ENCODE peak calls at places on chromosomes 6 and 20, in six cellular contexts. N, O, B, U, V and T are unnamed samples.

GRCh38 chr6:56329296-56330050 is 82.1 kb upstream of the COL21A1 start:
- DNase-seq in B (no peak), U (peak; percentile 81), N (no peak), V (no peak), O (no peak), T (no peak)

GRCh38 chr20:3687655-3688054 is 5.8 kb upstream of the ADAM33 start:
- DNase-seq in N (no peak), O (no peak), B (no peak), V (no peak), U (peak; percentile 59), T (peak; percentile 18)

GRCh38 chr20:35568645-35569044 is 26.8 kb downstream of the ERGIC3 start:
- DNase-seq in B (no peak), V (no peak), O (peak; percentile 11), U (no peak), N (no peak), T (no peak)

GRCh38 chr6:71028236-71028876 is 71.5 kb upstream of the B3GAT2 start:
- DNase-seq in N (no peak), U (no peak), V (no peak), B (no peak), O (no peak), T (no peak)

GRCh38 chr6:3769610-3770009 is 18.1 kb upstream of the PXDC1 start:
- DNase-seq in U (peak; percentile 42), V (no peak), B (no peak), O (no peak), N (no peak), T (no peak)

GRCh38 chr6:44649365-44650025 is 262.0 kb downstream of the CDC5L start:
- DNase-seq in N (no peak), V (no peak), B (no peak), U (peak; percentile 84), O (no peak), T (no peak)

GRCh38 chr6:42093582-42094329 is 43.4 kb downstream of the TAF8 start:
- DNase-seq in O (no peak), B (peak; percentile 43), N (no peak), U (no peak), V (no peak), T (no peak)

GRCh38 chr20:50027611-50028105 is 44.9 kb downstream of the SNAI1 start:
- DNase-seq in V (no peak), U (peak; percentile 94), O (peak; percentile 71), N (no peak), B (peak; percentile 84), T (peak; percentile 53)

GRCh38 chr20:1134355-1134754 is 16.0 kb downstream of the PSMF1 start:
- DNase-seq in N (no peak), U (no peak), V (no peak), O (no peak), B (no peak), T (no peak)

GRCh38 chr6:140581601-140582000 is 1207.2 kb upstream of the CITED2 start:
- DNase-seq in V (no peak), U (no peak), N (no peak), B (no peak), O (no peak), T (no peak)

GRCh38 chr20:56215115-56215514 is 33.4 kb upstream of the MC3R start:
- DNase-seq in U (no peak), N (no peak), B (no peak), V (no peak), O (no peak), T (no peak)

GRCh38 chr6:129136751-129137150 is 253.8 kb downstream of the LAMA2 start:
- DNase-seq in N (no peak), V (no peak), U (no peak), B (no peak), O (no peak), T (no peak)

GRCh38 chr6:129135421-129135820 is 252.5 kb downstream of the LAMA2 start:
- DNase-seq in N (no peak), V (no peak), U (no peak), B (no peak), O (no peak), T (no peak)

GRCh38 chr6:129133770-129134192 is 250.8 kb downstream of the LAMA2 start:
- DNase-seq in V (no peak), B (no peak), N (no peak), O (no peak), U (peak; percentile 61), T (no peak)

GRCh38 chr6:129131282-129131681 is 248.3 kb downstream of the LAMA2 start:
- DNase-seq in N (no peak), V (no peak), U (no peak), O (no peak), B (no peak), T (no peak)

DNA sequence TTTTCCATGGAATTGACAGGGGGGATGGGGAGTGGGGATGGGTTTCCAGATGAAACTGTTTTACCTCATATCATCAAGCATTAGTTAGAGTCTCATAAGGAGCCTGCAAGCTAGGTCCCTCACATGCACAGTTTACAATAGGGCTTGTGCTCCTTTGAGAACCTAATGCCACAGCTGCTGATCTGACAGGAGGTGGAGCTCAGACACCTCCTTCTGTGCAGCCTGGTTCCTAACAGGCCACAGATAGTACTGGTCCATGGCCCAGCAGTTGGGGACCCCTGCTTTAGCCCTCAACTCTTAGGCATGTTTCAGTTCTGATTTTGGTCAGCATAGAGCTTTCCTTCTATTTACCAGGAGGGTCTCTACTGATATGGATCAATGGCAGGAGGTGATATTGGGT is 251.6 kb downstream of the LAMA2 start:
- DNase-seq in B (no peak), N (no peak), V (no peak), O (no peak), U (no peak), T (no peak)
- H3K27ac ChIP-seq in B (peak overlapping the region; percentile 60), N (no peak overlapping the region), V (no peak overlapping the region), O (peak overlapping the region; percentile 60), U (no peak overlapping the region), T (no peak overlapping the region)

GRCh38 chr6:47836046-47836445 is 54.2 kb downstream of the OPN5 start:
- DNase-seq in V (no peak), N (no peak), B (no peak), U (peak; percentile 8), O (no peak), T (no peak)
- H3K27ac ChIP-seq in V (no peak overlapping the region), N (no peak overlapping the region), B (no peak overlapping the region), U (no peak overlapping the region), O (no peak overlapping the region), T (no peak overlapping the region)

GRCh38 chr6:113997106-113997505 is 26.2 kb upstream of the HDAC2 start:
- DNase-seq in O (no peak), U (peak; percentile 92), V (no peak), N (no peak), B (no peak), T (peak; percentile 50)

GRCh38 chr6:113998811-113999210 is 27.9 kb upstream of the HDAC2 start:
- DNase-seq in V (no peak), O (no peak), U (no peak), B (no peak), N (no peak), T (no peak)

GRCh38 chr6:113995632-113996031 is 24.7 kb upstream of the HDAC2 start:
- DNase-seq in U (peak; percentile 99), B (peak; percentile 26), O (no peak), N (no peak), V (no peak), T (peak; percentile 95)

GRCh38 chr6:113999284-113999683 is 28.3 kb upstream of the HDAC2 start:
- DNase-seq in U (no peak), N (no peak), V (no peak), O (no peak), B (no peak), T (no peak)

DNA sequence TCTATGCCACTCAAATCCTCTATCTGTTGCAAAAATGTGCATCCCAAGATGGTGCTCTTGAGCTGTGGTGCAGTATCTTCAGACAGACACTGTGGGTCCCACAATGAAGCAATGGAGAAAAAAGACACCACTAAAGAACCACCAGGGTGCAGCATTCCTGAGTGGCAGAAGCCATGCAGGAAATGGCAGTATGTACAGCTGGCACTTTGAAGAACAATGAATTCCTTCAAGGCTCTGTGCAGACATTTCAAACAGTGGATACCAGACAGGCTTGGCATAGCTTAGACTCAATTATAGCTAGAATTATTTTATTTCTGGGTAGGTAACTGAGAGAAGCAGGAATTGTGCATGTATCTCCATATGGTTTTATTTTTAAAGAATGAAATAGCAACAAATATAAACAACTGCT is 24.0 kb upstream of the HDAC2 start:
- DNase-seq in B (no peak), O (no peak), V (peak; percentile 57), U (peak; percentile 91), N (peak; percentile 62), T (peak; percentile 80)
- H3K27ac ChIP-seq in B (no peak overlapping the region), O (no peak overlapping the region), V (no peak overlapping the region), U (peak overlapping the region; percentile 90), N (no peak overlapping the region), T (peak overlapping the region; percentile 63)

GRCh38 chr6:147223751-147224150 is 19.5 kb downstream of the STXBP5 start:
- DNase-seq in O (no peak), U (no peak), B (no peak), N (no peak), V (no peak), T (no peak)
- H3K27ac ChIP-seq in O (no peak overlapping the region), U (no peak overlapping the region), B (no peak overlapping the region), N (no peak overlapping the region), V (no peak overlapping the region), T (no peak overlapping the region)

GRCh38 chr6:159756508-159756907 is 5.3 kb upstream of the ACAT2 start:
- DNase-seq in N (no peak), U (no peak), V (no peak), B (no peak), O (no peak), T (no peak)

GRCh38 chr6:159760602-159761057 is 1.2 kb upstream of the ACAT2 start:
- DNase-seq in V (no peak), B (no peak), O (no peak), U (peak; percentile 87), N (no peak), T (peak; percentile 30)

GRCh38 chr6:159761135-159761872 is 541 bp upstream of the ACAT2 start:
- DNase-seq in V (no peak), O (peak; percentile 68), B (peak; percentile 33), N (no peak), U (peak; percentile 13), T (no peak)

GRCh38 chr6:159759645-159760044 is 2.2 kb upstream of the ACAT2 start:
- DNase-seq in B (no peak), N (no peak), U (no peak), V (no peak), O (no peak), T (no peak)

DNA sequence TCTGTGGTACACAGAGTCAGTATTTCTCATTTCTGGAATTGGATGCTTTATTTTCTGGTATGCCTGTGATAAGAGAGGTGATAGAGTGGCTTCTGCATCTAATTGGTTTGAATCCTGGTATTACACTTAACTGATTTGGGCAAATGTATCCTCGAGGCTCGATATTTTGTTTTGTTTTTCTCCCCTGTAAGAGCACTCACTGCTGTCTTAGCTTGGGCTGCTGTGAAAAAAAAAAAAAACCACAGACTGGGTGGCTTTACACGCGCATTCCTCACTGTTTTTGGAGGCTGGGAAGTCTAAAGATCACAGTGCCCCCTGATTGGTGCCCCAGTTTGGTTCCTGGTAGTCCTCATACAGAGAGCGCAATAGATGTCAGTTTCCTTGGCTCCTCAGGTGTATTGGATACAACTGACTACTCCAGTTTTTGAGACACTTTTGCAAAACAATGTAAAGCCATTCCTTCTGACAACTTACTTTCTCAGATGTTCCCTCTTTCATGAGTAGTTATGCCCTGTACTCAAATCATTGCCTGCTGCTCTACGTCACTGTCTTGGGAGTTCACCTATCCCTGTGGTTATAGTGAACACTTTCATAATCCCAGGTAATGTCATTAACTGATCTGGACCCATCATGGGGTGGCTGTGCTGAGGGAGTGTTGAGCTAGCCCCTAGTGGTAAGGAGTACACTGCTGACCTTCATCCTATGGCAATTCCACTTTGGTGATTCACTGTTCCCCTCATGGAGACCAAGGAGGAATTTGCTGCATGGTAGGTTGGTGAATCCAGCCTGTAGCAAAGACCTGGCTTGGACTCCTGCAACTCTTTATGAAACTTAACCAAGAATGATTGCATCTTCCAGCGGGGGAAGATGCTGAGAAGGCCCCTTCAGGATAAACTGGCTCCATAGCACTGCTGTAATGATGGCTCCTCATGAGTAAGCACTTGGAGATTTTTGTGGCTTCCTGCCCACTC is 3.5 kb upstream of the ACAT2 start:
- DNase-seq in O (no peak), U (peak; percentile 80), B (no peak), N (peak; percentile 30), V (no peak), T (peak; percentile 16)
- H3K27ac ChIP-seq in O (no peak overlapping the region), U (no peak overlapping the region), B (no peak overlapping the region), N (peak overlapping the region; percentile 2), V (no peak overlapping the region), T (peak overlapping the region; percentile 57)